ENCODE peak calls at places on chromosomes 11 and 22, in five cellular contexts. E is mesenchymal stem cell, A is H9, Z is trophoblast cell, C is H1. O is an unnamed sample.

GRCh38 chr11:83195176-83195531 is 1.6 kb downstream of the ANKRD42 start:
- DNase-seq in A (no peak), E (peak), Z (no peak), C (no peak), O (no peak)

GRCh38 chr11:66970808-66971442 is 4.2 kb upstream of the C11orf86 start:
- DNase-seq in A (no peak), Z (peak), E (peak), C (no peak), O (no peak)

GRCh38 chr22:43826142-43827093 is 14.3 kb upstream of the EFCAB6 start:
- DNase-seq in A (peak), Z (no peak), E (peak), C (no peak), O (no peak)

GRCh38 chr11:8442301-8442700 is 151.7 kb downstream of the STK33 start:
- DNase-seq in E (no peak), C (no peak), Z (no peak), A (peak), O (peak)

GRCh38 chr22:42664976-42665831 is 16.0 kb upstream of the CYB5R3 start:
- DNase-seq in A (no peak), Z (no peak), E (no peak), C (no peak), O (no peak)

GRCh38 chr22:45869448-45869847 is 107.5 kb downstream of the WNT7B start:
- DNase-seq in E (no peak), C (no peak), Z (no peak), A (no peak), O (no peak)

GRCh38 chr11:13109616-13110015 is 100.5 kb downstream of the RASSF10 start:
- DNase-seq in E (no peak), C (no peak), Z (peak), A (no peak), O (no peak)

GRCh38 chr22:35033635-35034296 is 32.2 kb upstream of the ISX start:
- DNase-seq in Z (no peak), A (no peak), E (no peak), C (no peak), O (no peak)

GRCh38 chr11:48109046-48109666 is 107.5 kb upstream of the OR4B1 start:
- DNase-seq in A (no peak), Z (no peak), E (peak), C (no peak), O (no peak)

GRCh38 chr11:33417121-33417520 is 159.9 kb downstream of the HIPK3 start:
- DNase-seq in C (no peak), A (no peak), Z (no peak), E (no peak), O (no peak)
- H2BK12ac ChIP-seq in C (no peak), A (no peak), Z (no peak), E (no peak), O (no peak)

GRCh38 chr22:20130739-20131592 is 638 bp upstream of the ZDHHC8 start:
- DNase-seq in C (no peak), E (peak), Z (peak), A (peak), O (peak)

GRCh38 chr22:20131593-20131855 is at the start of gene ZDHHC8:
- DNase-seq in E (no peak), C (no peak), A (no peak), Z (no peak), O (no peak)

GRCh38 chr22:20133930-20134549 is 2.4 kb downstream of the ZDHHC8 start:
- DNase-seq in Z (no peak), E (no peak), A (no peak), C (no peak), O (no peak)

GRCh38 chr22:20131856-20132685 is 467 bp downstream of the ZDHHC8 start:
- DNase-seq in E (no peak), C (no peak), A (no peak), Z (no peak), O (no peak)

DNA sequence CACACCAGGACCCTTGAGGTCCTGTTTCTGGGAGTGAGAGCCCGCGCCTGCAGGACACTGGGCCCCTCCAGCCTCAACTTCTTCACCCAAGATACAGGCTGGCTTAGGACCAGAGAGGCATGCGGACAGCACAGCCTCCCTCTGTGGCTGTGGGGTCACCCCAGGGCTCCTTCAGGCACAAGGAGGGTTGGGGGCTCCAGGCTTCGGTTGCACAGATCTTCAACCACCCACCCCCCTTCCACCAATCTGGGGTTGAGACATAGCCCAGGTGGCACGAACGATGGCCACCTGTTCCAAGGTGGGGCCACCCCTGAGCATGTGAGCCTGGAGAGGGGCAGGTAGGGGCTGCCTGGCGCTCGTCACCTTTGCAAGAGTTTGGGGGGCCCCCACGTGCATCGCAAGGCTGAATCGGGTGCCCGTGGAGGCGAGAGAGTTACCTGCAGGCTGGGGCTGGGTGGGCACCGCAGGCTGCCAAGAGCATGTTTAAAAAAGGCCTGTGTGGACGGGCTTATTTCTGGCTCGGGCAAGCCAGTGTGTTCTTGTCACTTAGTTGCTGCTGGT is 1.2 kb downstream of the ZDHHC8 start:
- DNase-seq in Z (no peak), E (no peak), A (no peak), C (no peak), O (no peak)
- H2BK12ac ChIP-seq in Z (no peak), E (no peak), A (no peak), C (no peak), O (no peak)

GRCh38 chr22:47797546-47797945 is 1035.1 kb downstream of the TBC1D22A start:
- DNase-seq in Z (no peak), A (no peak), E (no peak), C (no peak), O (no peak)
- H2BK12ac ChIP-seq in Z (no peak), A (no peak), E (no peak), C (no peak), O (no peak)

GRCh38 chr11:1484061-1484671 is 2.4 kb downstream of the MOB2 start:
- DNase-seq in A (no peak), Z (no peak), E (no peak), C (no peak), O (no peak)

GRCh38 chr11:1484716-1485503 is 1.7 kb downstream of the MOB2 start:
- DNase-seq in A (no peak), Z (no peak), C (no peak), E (no peak), O (no peak)

GRCh38 chr11:1487091-1487850 is 692 bp upstream of the MOB2 start:
- DNase-seq in C (no peak), Z (no peak), E (no peak), A (no peak), O (no peak)

GRCh38 chr11:1486054-1486825 is at the start of gene MOB2:
- DNase-seq in C (no peak), A (no peak), E (no peak), Z (no peak), O (no peak)

DNA sequence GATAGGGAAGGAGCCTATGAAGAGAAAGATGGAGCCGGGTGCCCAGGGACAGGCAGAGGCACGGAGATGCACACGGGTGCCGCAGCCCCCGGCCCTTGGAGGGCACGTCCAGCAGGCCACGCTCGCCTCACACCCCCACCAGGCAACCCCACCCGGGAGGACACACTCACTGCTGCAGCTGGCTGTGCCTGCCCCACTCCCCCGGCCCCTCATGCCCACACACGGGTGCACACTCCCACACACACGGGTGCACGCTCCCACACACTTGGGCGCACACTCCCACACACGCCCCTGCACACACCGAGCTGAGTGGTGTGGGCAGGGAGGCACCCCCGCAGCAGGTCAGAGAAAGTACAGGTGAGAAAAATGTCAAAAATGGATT is 1.1 kb downstream of the MOB2 start:
- DNase-seq in C (no peak), Z (no peak), E (no peak), A (no peak), O (no peak)
- H2BK12ac ChIP-seq in C (no peak), Z (no peak), E (no peak), A (no peak), O (no peak)

DNA sequence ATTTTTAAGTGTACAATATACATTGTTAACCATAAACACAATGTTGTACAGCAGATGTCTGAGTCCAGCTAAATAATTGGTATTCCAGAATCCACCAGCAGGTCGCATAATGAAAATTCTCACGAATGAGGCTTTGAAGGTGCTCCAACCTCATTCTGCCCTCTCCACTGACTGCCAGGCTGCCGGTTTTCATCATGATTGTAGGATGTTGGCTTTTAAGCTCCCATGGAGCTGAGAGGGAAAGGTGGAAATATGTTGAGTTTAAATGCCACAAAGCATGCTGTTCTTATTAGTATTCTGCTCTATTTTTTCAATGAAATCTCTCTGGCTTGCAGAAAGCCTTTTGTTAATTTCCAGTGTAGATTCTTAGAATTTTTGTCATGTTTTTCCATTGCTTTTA is 337.2 kb upstream of the DDI1 start:
- DNase-seq in Z (no peak), C (no peak), E (no peak), A (no peak), O (no peak)
- H2BK12ac ChIP-seq in Z (no peak), C (no peak), E (no peak), A (no peak), O (no peak)

DNA sequence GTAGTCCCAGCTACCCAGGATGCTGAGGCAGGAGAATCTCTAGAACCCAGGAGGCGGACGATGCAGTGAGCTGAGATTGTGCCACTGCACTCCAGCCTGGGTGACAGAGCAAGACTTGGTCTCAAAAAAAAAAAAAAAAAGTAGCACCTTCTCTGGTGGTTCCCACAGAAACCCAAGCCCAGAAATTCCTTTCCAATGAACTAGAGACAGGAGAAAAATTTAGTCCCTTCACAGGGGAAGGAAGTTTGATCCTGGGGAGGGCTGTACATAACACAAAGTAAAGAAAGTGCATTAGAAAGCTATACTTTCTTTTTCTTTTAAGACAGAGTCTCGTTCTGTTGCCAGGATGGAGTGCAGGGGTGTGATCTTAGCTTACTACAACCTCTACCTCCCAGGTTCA is 25.5 kb upstream of the APOA1 start:
- DNase-seq in A (no peak), Z (no peak), C (no peak), E (no peak), O (no peak)
- H2BK12ac ChIP-seq in A (no peak), Z (no peak), C (no peak), E (no peak), O (no peak)

O was measured in neuronal stem cell.